ENCODE peak calls at places on chromosomes 2 and 18, in seven cellular contexts. One of them, this sample, is unnamed.

GRCh38 chr2:145985517-145985916 is 1465.6 kb upstream of the ZEB2 start:
- DNase-seq in AG08395: no peak
- DNase-seq in H4: no peak
- DNase-seq in H54: no peak
- DNase-seq in NCI-H460: no peak
- DNase-seq in naive thymus-derived CD8-positive, alpha-beta T cell: no peak
- DNase-seq in CD8-positive, alpha-beta memory T cell: no peak
- DNase-seq in this sample: no peak

GRCh38 chr2:119756837-119757236 is 2.9 kb upstream of the PTPN4 start:
- DNase-seq in NCI-H460: no peak
- DNase-seq in H4: no peak
- DNase-seq in CD8-positive, alpha-beta memory T cell: no peak
- DNase-seq in AG08395: peak; percentile 74
- DNase-seq in H54: peak; percentile 30
- DNase-seq in naive thymus-derived CD8-positive, alpha-beta T cell: no peak
- DNase-seq in this sample: no peak

GRCh38 chr18:58995663-58996062 is 131.0 kb downstream of the ZNF532 start:
- DNase-seq in AG08395: no peak
- DNase-seq in CD8-positive, alpha-beta memory T cell: no peak
- DNase-seq in NCI-H460: no peak
- DNase-seq in naive thymus-derived CD8-positive, alpha-beta T cell: no peak
- DNase-seq in H54: no peak
- DNase-seq in H4: no peak
- DNase-seq in this sample: no peak

GRCh38 chr2:75450068-75450467 is 110.7 kb downstream of the EVA1A start:
- DNase-seq in NCI-H460: no peak
- DNase-seq in naive thymus-derived CD8-positive, alpha-beta T cell: no peak
- DNase-seq in AG08395: no peak
- DNase-seq in CD8-positive, alpha-beta memory T cell: no peak
- DNase-seq in H54: no peak
- DNase-seq in H4: no peak
- DNase-seq in this sample: no peak

GRCh38 chr2:233706720-233707119 is 6.0 kb upstream of the UGT1A5 start:
- DNase-seq in CD8-positive, alpha-beta memory T cell: no peak
- DNase-seq in NCI-H460: peak; percentile 37
- DNase-seq in H54: no peak
- DNase-seq in H4: peak; percentile 81
- DNase-seq in naive thymus-derived CD8-positive, alpha-beta T cell: no peak
- DNase-seq in AG08395: no peak
- DNase-seq in this sample: no peak

GRCh38 chr2:241859436-241860183 is 916 bp upstream of the PDCD1 start:
- DNase-seq in CD8-positive, alpha-beta memory T cell: no peak
- DNase-seq in H54: no peak
- DNase-seq in H4: no peak
- DNase-seq in AG08395: peak; percentile 67
- DNase-seq in naive thymus-derived CD8-positive, alpha-beta T cell: no peak
- DNase-seq in NCI-H460: no peak
- DNase-seq in this sample: peak; percentile 24

GRCh38 chr2:105760191-105760590 is 15.5 kb downstream of the NCK2 start:
- DNase-seq in AG08395: no peak
- DNase-seq in naive thymus-derived CD8-positive, alpha-beta T cell: no peak
- DNase-seq in H4: no peak
- DNase-seq in CD8-positive, alpha-beta memory T cell: no peak
- DNase-seq in NCI-H460: no peak
- DNase-seq in H54: no peak
- DNase-seq in this sample: no peak

GRCh38 chr2:20666114-20666363 is 905 bp upstream of the GDF7 start:
- DNase-seq in CD8-positive, alpha-beta memory T cell: no peak
- DNase-seq in NCI-H460: no peak
- DNase-seq in AG08395: no peak
- DNase-seq in H4: no peak
- DNase-seq in naive thymus-derived CD8-positive, alpha-beta T cell: no peak
- DNase-seq in H54: no peak
- DNase-seq in this sample: no peak

GRCh38 chr2:84970956-84971798 is at the start of gene KCMF1:
- DNase-seq in naive thymus-derived CD8-positive, alpha-beta T cell: peak; percentile 42
- DNase-seq in H4: peak; percentile 53
- DNase-seq in AG08395: peak; percentile 87
- DNase-seq in H54: peak; percentile 57
- DNase-seq in NCI-H460: peak; percentile 61
- DNase-seq in CD8-positive, alpha-beta memory T cell: peak; percentile 74
- DNase-seq in this sample: peak; percentile 67

GRCh38 chr2:8593239-8593638 is 88.6 kb upstream of the ID2 start:
- DNase-seq in naive thymus-derived CD8-positive, alpha-beta T cell: no peak
- DNase-seq in NCI-H460: no peak
- DNase-seq in H4: no peak
- DNase-seq in AG08395: no peak
- DNase-seq in H54: no peak
- DNase-seq in CD8-positive, alpha-beta memory T cell: no peak
- DNase-seq in this sample: no peak

GRCh38 chr2:12284487-12284886 is 432.2 kb upstream of the TRIB2 start:
- DNase-seq in H54: no peak
- DNase-seq in naive thymus-derived CD8-positive, alpha-beta T cell: no peak
- DNase-seq in NCI-H460: no peak
- DNase-seq in AG08395: no peak
- DNase-seq in CD8-positive, alpha-beta memory T cell: no peak
- DNase-seq in H4: peak; percentile 19
- DNase-seq in this sample: no peak

GRCh38 chr2:64204006-64204632 is 59.9 kb upstream of the PELI1 start:
- DNase-seq in naive thymus-derived CD8-positive, alpha-beta T cell: no peak
- DNase-seq in AG08395: no peak
- DNase-seq in CD8-positive, alpha-beta memory T cell: peak; percentile 17
- DNase-seq in H54: no peak
- DNase-seq in NCI-H460: no peak
- DNase-seq in H4: peak; percentile 12
- DNase-seq in this sample: peak; percentile 48

GRCh38 chr2:128313076-128313836 is 5.4 kb downstream of the HS6ST1 start:
- DNase-seq in H4: peak; percentile 75
- DNase-seq in AG08395: no peak
- DNase-seq in CD8-positive, alpha-beta memory T cell: no peak
- DNase-seq in naive thymus-derived CD8-positive, alpha-beta T cell: no peak
- DNase-seq in NCI-H460: no peak
- DNase-seq in H54: no peak
- DNase-seq in this sample: no peak

GRCh38 chr18:58241877-58242276 is 197.9 kb downstream of the NEDD4L start:
- DNase-seq in H54: no peak
- DNase-seq in NCI-H460: peak; percentile 18
- DNase-seq in CD8-positive, alpha-beta memory T cell: no peak
- DNase-seq in AG08395: peak; percentile 83
- DNase-seq in naive thymus-derived CD8-positive, alpha-beta T cell: no peak
- DNase-seq in H4: no peak
- DNase-seq in this sample: no peak

GRCh38 chr2:180146541-180146940 is 139.4 kb upstream of the CWC22 start:
- DNase-seq in H4: no peak
- DNase-seq in CD8-positive, alpha-beta memory T cell: no peak
- DNase-seq in naive thymus-derived CD8-positive, alpha-beta T cell: no peak
- DNase-seq in H54: no peak
- DNase-seq in AG08395: no peak
- DNase-seq in NCI-H460: no peak
- DNase-seq in this sample: no peak

GRCh38 chr2:140288726-140289125 is 1508.5 kb upstream of the NXPH2 start:
- DNase-seq in naive thymus-derived CD8-positive, alpha-beta T cell: no peak
- DNase-seq in NCI-H460: no peak
- DNase-seq in AG08395: no peak
- DNase-seq in H54: no peak
- DNase-seq in CD8-positive, alpha-beta memory T cell: no peak
- DNase-seq in H4: no peak
- DNase-seq in this sample: no peak

GRCh38 chr2:231765496-231765929 is 15.6 kb downstream of the PDE6D start:
- DNase-seq in NCI-H460: no peak
- DNase-seq in CD8-positive, alpha-beta memory T cell: no peak
- DNase-seq in AG08395: no peak
- DNase-seq in H54: no peak
- DNase-seq in naive thymus-derived CD8-positive, alpha-beta T cell: no peak
- DNase-seq in H4: no peak
- DNase-seq in this sample: no peak